ENCODE peak calls at places on chromosomes 2 and 18, in nine cellular contexts. G is A549; X is dorsolateral prefrontal cortex; Q is transverse colon; T is SK-N-SH; H is IMR-90; Z is effector memory CD4-positive, alpha-beta T cell; R is tibial nerve; A is left ventricle myocardium inferior. S is an unnamed sample.
A peak's percentile ranks its signal among the peaks of the same experiment; 100 is the strongest.

GRCh38 chr2:160254363-160254762 is 54.3 kb upstream of the ITGB6 start:
- DNase-seq in G (peak; percentile 36), X (no peak), Q (no peak), T (no peak), H (no peak), Z (no peak), R (no peak), A (no peak), S (no peak)

GRCh38 chr2:174633621-174633927 is 36.0 kb upstream of the WIPF1 start:
- DNase-seq in G (no peak), X (no peak), Q (no peak), T (no peak), H (no peak), Z (no peak), R (no peak), A (no peak), S (no peak)

GRCh38 chr2:112946086-112946485 is 31.7 kb upstream of the IL36G start:
- DNase-seq in G (no peak), X (no peak), Q (no peak), T (no peak), H (no peak), Z (no peak), R (no peak), A (no peak), S (no peak)

GRCh38 chr2:111168528-111168929 is 47.8 kb downstream of the BCL2L11 start:
- DNase-seq in G (peak; percentile 68), X (no peak), Q (peak; percentile 57), T (no peak), H (peak; percentile 89), Z (no peak), R (no peak), A (peak; percentile 33), S (no peak)

GRCh38 chr2:122168799-122169198 is 413.3 kb downstream of the TSN start:
- DNase-seq in G (no peak), X (no peak), Q (no peak), T (peak; percentile 34), H (no peak), Z (no peak), R (no peak), A (no peak), S (no peak)

GRCh38 chr2:39448169-39448502 is 11.1 kb upstream of the MAP4K3 start:
- DNase-seq in G (peak; percentile 55), X (no peak), Q (no peak), T (no peak), H (no peak), Z (no peak), R (no peak), A (no peak), S (no peak)

GRCh38 chr18:23501626-23502025 is 1.7 kb upstream of the RMC1 start:
- DNase-seq in G (no peak), X (no peak), Q (no peak), T (no peak), H (no peak), Z (no peak), R (no peak), A (no peak), S (no peak)

GRCh38 chr2:161972866-161973265 is 101.1 kb downstream of the DPP4 start:
- DNase-seq in G (no peak), X (no peak), Q (no peak), T (no peak), H (no peak), Z (no peak), R (no peak), A (no peak), S (no peak)

GRCh38 chr2:188684795-188685194 is 289.4 kb upstream of the COL3A1 start:
- DNase-seq in G (no peak), X (no peak), Q (no peak), T (no peak), H (no peak), Z (no peak), R (no peak), A (no peak), S (no peak)

GRCh38 chr18:2526320-2526719 is 45.0 kb downstream of the METTL4 start:
- DNase-seq in G (no peak), X (no peak), Q (no peak), T (no peak), H (no peak), Z (no peak), R (no peak), A (no peak), S (no peak)

GRCh38 chr18:8176554-8176953 is 432.7 kb upstream of the RAB12 start:
- DNase-seq in G (no peak), X (no peak), Q (no peak), T (no peak), H (no peak), Z (no peak), R (no peak), A (no peak), S (no peak)
- H3K27ac ChIP-seq in G (peak overlapping the region; percentile 23), X (no peak overlapping the region), Q (no peak overlapping the region), T (no peak overlapping the region), H (no peak overlapping the region), Z (no peak overlapping the region), R (no peak overlapping the region), A (peak overlapping the region; percentile 55), S (no peak overlapping the region)

GRCh38 chr2:190653931-190654330 is 5.0 kb downstream of the NAB1 start:
- DNase-seq in G (no peak), X (no peak), Q (no peak), T (no peak), H (no peak), Z (no peak), R (no peak), A (no peak), S (no peak)
- H3K27ac ChIP-seq in G (no peak overlapping the region), X (no peak overlapping the region), Q (no peak overlapping the region), T (no peak overlapping the region), H (no peak overlapping the region), Z (no peak overlapping the region), R (no peak overlapping the region), A (peak overlapping the region; percentile 50), S (no peak overlapping the region)

DNA sequence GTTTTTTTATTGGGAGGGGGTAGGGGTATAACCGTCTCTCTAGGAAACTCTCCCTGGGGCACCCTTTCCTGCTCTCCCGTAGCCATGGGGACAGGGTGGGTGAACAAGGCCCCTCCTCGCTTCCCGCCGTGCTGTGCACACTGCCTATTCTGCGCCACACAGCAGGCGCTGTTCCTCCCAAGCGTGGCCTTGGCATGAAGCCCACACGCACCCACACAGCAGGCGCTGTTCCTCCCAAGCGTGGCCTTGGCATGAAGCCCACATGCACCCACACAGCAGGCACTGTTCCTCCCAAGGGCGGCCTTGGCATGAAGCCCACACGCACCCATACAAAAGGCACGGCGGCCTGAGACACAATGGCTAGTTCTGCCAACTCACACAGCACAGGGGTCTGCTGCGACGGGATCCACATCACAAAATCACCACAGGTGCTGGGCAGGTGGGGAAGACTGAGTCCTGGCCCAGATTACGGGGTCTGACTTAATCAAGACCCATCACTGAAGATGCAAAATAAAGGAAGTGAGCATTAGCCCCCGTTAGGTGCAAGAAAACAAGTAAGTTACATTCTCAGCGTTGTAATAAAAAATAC is 46.6 kb upstream of the TPO start:
- DNase-seq in G (no peak), X (peak; percentile 91), Q (peak; percentile 18), T (peak; percentile 59), H (no peak), Z (no peak), R (peak; percentile 62), A (peak; percentile 64), S (peak; percentile 80)
- H3K27ac ChIP-seq in G (no peak overlapping the region), X (no peak overlapping the region), Q (no peak overlapping the region), T (no peak overlapping the region), H (no peak overlapping the region), Z (no peak overlapping the region), R (no peak overlapping the region), A (no peak overlapping the region), S (peak overlapping the region; percentile 13)

DNA sequence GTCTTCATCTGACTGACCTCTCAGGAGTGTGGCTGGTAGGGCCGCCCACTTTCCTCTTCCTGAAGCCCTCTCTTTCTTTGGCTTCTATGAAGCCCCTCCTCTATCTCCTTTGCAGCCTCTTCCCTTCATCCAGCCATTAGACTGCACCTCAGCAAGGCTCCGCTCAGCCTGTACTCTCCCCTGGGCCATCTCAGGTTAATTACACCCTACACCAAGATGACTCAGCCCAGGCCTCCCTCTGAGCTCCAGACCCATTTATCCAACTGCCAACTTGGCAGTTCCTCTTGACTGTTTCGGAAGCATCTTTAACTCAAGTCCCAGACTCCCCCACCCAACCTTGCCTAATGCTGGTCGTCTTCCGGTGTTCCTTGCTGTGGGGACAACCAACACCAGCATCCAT is 5.8 kb upstream of the WNT6 start:
- DNase-seq in G (peak; percentile 29), X (no peak), Q (no peak), T (no peak), H (peak; percentile 13), Z (no peak), R (no peak), A (no peak), S (no peak)
- H3K27ac ChIP-seq in G (peak overlapping the region; percentile 12), X (no peak overlapping the region), Q (no peak overlapping the region), T (no peak overlapping the region), H (no peak overlapping the region), Z (no peak overlapping the region), R (no peak overlapping the region), A (no peak overlapping the region), S (no peak overlapping the region)

GRCh38 chr2:209411296-209411695 is 12.6 kb upstream of the MAP2 start:
- DNase-seq in G (no peak), X (no peak), Q (no peak), T (no peak), H (no peak), Z (no peak), R (no peak), A (no peak), S (no peak)
- H3K27ac ChIP-seq in G (no peak overlapping the region), X (no peak overlapping the region), Q (no peak overlapping the region), T (no peak overlapping the region), H (no peak overlapping the region), Z (no peak overlapping the region), R (no peak overlapping the region), A (no peak overlapping the region), S (no peak overlapping the region)

S was measured in substantia nigra.